ENCODE peak calls at places on chromosomes 5 and 9, in four cellular contexts. A is GM12878, G is HepG2, M is K562. C is an unnamed sample.

GRCh38 chr9:20276762-20277161 is 345.5 kb downstream of the MLLT3 start:
- DNase-seq in A (no peak), G (no peak), M (no peak), C (no peak)

GRCh38 chr5:178454308-178454707 is 135.9 kb downstream of the COL23A1 start:
- DNase-seq in A (no peak), M (no peak), G (no peak), C (no peak)

GRCh38 chr9:107051392-107051791 is 188.4 kb downstream of the ZNF462 start:
- DNase-seq in G (no peak), A (no peak), M (no peak), C (no peak)

GRCh38 chr9:114507726-114508125 is 2.5 kb upstream of the WHRN start:
- DNase-seq in G (peak), M (no peak), A (no peak), C (peak)

GRCh38 chr5:133763744-133764143 is 151.4 kb upstream of the FSTL4 start:
- DNase-seq in M (no peak), A (no peak), G (no peak), C (no peak)

GRCh38 chr5:111734013-111734412 is 23.0 kb downstream of the NREP start:
- DNase-seq in M (no peak), A (no peak), G (no peak), C (no peak)

GRCh38 chr5:143955140-143955539 is 143.2 kb downstream of the HMHB1 start:
- DNase-seq in G (no peak), M (no peak), A (no peak), C (no peak)

GRCh38 chr5:64971538-64971937 is 202.8 kb downstream of the CWC27 start:
- DNase-seq in G (no peak), A (no peak), M (no peak), C (no peak)

GRCh38 chr9:38339087-38339486 is 53.4 kb upstream of the ALDH1B1 start:
- DNase-seq in M (no peak), G (no peak), A (peak), C (no peak)

GRCh38 chr5:139458580-139459407 is 3.7 kb downstream of the ECSCR start:
- DNase-seq in M (no peak), A (peak), G (no peak), C (no peak)

GRCh38 chr9:92558612-92559374 is 23.0 kb upstream of the ECM2 start:
- DNase-seq in G (no peak), A (no peak), M (no peak), C (no peak)

GRCh38 chr5:55593115-55593472 is 58.3 kb upstream of the PLPP1 start:
- DNase-seq in G (no peak), A (no peak), M (no peak), C (no peak)
- TF ChIP-seq CHD2 in G (no peak), A (no peak), M (no peak), C (no peak)

GRCh38 chr9:117205806-117206205 is 209.1 kb downstream of the ASTN2 start:
- DNase-seq in A (no peak), G (no peak), M (no peak), C (no peak)
- TF ChIP-seq CHD2 in A (no peak), G (no peak), M (no peak), C (no peak)

DNA sequence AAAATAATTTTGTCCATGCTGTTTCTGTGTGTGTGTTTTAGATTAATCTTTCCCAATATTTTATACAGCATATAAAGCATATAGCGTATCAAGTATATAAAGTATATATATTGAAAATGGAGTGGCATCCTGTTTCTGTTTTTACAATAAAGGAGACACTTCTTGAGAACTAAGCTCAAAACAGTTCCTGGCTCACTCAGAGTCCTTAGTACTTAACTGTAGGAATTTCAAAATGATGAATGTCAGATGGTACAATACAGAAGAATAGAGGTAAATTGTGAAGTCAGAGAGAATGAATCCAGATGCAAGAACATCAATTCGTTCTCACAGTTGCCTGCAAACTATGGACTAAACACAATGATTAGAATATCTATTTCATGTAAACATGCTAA is 68.7 kb upstream of the TAS2R1 start:
- DNase-seq in M (no peak), G (no peak), A (no peak), C (no peak)
- TF ChIP-seq CHD2 in M (no peak), G (no peak), A (no peak), C (no peak)

GRCh38 chr5:31963358-31963757 is 210.8 kb downstream of the GOLPH3 start:
- DNase-seq in M (no peak), A (no peak), G (no peak), C (no peak)

GRCh38 chr5:31965227-31965626 is 208.9 kb downstream of the GOLPH3 start:
- DNase-seq in G (no peak), M (no peak), A (no peak), C (no peak)

GRCh38 chr5:31962321-31962720 is 211.8 kb downstream of the GOLPH3 start:
- DNase-seq in G (no peak), A (no peak), M (no peak), C (no peak)

GRCh38 chr5:31963961-31964360 is 210.2 kb downstream of the GOLPH3 start:
- DNase-seq in A (no peak), M (no peak), G (no peak), C (no peak)

GRCh38 chr5:31962928-31963327 is 211.2 kb downstream of the GOLPH3 start:
- DNase-seq in G (peak), A (no peak), M (no peak), C (no peak)
- TF ChIP-seq CHD2 in G (no peak), A (no peak), M (no peak), C (no peak)

DNA sequence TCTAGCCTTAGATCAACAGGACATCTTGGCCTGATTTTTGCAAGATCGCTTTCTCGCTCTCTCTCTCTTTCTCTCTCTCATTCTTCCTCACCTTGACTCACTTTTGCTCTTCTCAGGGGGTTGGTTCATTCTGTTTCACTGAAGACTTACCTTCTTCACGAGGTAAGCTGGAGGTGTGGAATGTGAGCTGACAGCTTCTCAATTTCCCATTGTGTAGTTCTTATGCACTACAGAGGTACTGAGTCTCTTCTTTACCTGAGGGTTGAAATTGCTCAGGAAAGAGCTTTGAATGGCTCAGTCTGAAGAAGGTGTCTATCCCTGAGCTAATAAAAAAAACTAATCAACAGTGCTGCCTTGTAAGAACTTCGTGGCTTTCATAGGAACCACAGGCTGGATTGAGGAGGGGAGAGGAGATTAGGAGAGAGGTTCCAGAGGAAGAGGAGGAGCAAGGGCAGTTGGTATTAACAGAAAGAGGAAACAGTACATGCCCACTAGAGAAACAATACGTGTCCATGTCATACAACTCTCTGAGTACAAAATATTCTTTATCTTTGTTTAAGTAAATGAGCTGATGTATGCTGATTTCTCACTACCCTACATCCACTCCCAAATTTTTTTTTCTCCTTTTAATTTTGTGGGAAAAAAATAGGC is 192.2 kb downstream of the TMEM167A start:
- DNase-seq in A (no peak), M (no peak), G (no peak), C (no peak)
- TF ChIP-seq CHD2 in A (no peak), M (no peak), G (no peak), C (no peak)

GRCh38 chr9:97500263-97500662 is 1.2 kb upstream of the TMOD1 start:
- DNase-seq in G (no peak), M (no peak), A (no peak), C (no peak)
- TF ChIP-seq CHD2 in G (no peak), M (no peak), A (no peak), C (no peak)

GRCh38 chr5:149497357-149497756 is 53.9 kb downstream of the CSNK1A1 start:
- DNase-seq in M (no peak), G (no peak), A (no peak), C (no peak)
- TF ChIP-seq CHD2 in M (no peak), G (no peak), A (no peak), C (no peak)

C was measured in A549.